ENCODE peak calls at places on chromosomes 16 and 17, in four cellular contexts. D is lower leg skin, B is bronchial epithelial cell, X is OCI-LY7. N is an unnamed sample.

GRCh38 chr16:13014516-13014915 is 113.1 kb downstream of the SHISA9 start:
- DNase-seq in D (no peak), X (no peak), B (no peak), N (no peak)

GRCh38 chr17:51848451-51848850 is 310.1 kb downstream of the CA10 start:
- DNase-seq in X (no peak), B (peak; percentile 27), D (no peak), N (no peak)

GRCh38 chr16:76926595-76926994 is 264.4 kb upstream of the MON1B start:
- DNase-seq in X (no peak), B (no peak), D (no peak), N (no peak)

GRCh38 chr16:55528974-55529373 is 20.1 kb downstream of the LPCAT2 start:
- DNase-seq in D (no peak), X (no peak), B (no peak), N (no peak)

GRCh38 chr17:77746901-77747620 is 211.4 kb upstream of the TNRC6C start:
- DNase-seq in D (no peak), B (no peak), X (no peak), N (no peak)

GRCh38 chr17:73231363-73231762 is 30.3 kb downstream of the CPSF4L start:
- DNase-seq in B (no peak), D (no peak), X (peak; percentile 30), N (no peak)

GRCh38 chr17:76051071-76051467 is 21.2 kb downstream of the SRP68 start:
- DNase-seq in B (peak; percentile 78), D (no peak), X (no peak), N (no peak)

GRCh38 chr16:85202631-85203461 is 90.6 kb upstream of the CIBAR2 start:
- DNase-seq in X (no peak), B (no peak), D (peak; percentile 64), N (peak; percentile 93)

GRCh38 chr17:76793775-76794174 is 55.9 kb downstream of the MFSD11 start:
- DNase-seq in X (peak; percentile 77), B (peak; percentile 30), D (no peak), N (no peak)

GRCh38 chr17:44202756-44203155 is 3.1 kb upstream of the ATXN7L3 start:
- DNase-seq in D (no peak), X (no peak), B (no peak), N (no peak)

GRCh38 chr17:44206825-44207155 is 7.1 kb upstream of the ATXN7L3 start:
- DNase-seq in B (no peak), D (no peak), X (no peak), N (no peak)

GRCh38 chr17:44204453-44204882 is 4.8 kb upstream of the ATXN7L3 start:
- DNase-seq in B (peak; percentile 61), D (no peak), X (no peak), N (no peak)

GRCh38 chr17:44205962-44206824 is 6.5 kb upstream of the ATXN7L3 start:
- DNase-seq in D (no peak), X (no peak), B (no peak), N (no peak)

DNA sequence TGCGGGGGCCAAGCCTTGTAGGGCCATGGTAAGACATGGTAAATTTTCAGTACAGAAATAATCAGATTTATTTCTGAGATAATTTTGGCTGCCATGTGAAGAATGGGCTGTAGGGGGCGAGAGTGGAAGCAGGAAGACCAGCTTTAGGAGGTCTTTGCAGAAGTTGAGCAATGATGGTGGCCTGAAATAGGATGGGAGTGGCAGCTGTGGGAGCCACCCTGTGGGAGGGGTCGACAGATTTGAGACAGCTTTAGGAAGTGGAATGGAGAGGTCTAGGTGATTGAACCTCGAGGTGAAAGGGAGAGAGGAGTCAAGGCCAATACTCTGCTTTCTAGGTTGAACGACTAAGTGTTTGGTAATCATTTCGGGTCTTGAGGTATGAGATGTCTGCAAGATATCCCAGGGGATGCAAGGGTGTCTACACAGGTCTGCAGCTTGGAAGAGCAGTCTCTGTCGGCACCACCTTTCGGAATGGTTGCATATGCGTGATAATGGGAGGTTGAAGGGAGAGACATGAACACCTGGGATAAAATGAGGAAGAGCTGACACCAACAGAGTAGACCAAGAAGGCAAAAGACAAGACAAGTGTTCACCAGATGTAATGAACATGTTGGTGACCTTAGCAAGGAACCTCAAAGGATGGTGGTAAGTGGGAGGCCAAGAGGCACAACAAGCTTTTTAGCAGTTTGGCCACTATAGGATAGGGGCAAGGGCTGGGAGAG is 4.2 kb upstream of the ATXN7L3 start:
- DNase-seq in B (peak; percentile 37), X (peak; percentile 83), D (no peak), N (no peak)
- TF ChIP-seq CTCF in B (peak; percentile 56), X (peak; percentile 92), D (no peak), N (peak; percentile 68)

GRCh38 chr17:7842380-7842949 is 8.4 kb downstream of the KDM6B start:
- DNase-seq in D (no peak), X (peak; percentile 75), B (peak; percentile 93), N (no peak)

GRCh38 chr17:7841309-7841621 is 7.2 kb downstream of the KDM6B start:
- DNase-seq in D (no peak), B (no peak), X (no peak), N (no peak)

GRCh38 chr17:7842950-7843535 is 9.0 kb downstream of the KDM6B start:
- DNase-seq in B (peak; percentile 94), X (peak; percentile 49), D (peak; percentile 82), N (no peak)

GRCh38 chr17:7840875-7841274 is 6.9 kb downstream of the KDM6B start:
- DNase-seq in X (no peak), D (no peak), B (no peak), N (no peak)

GRCh38 chr17:7841622-7842379 is 7.8 kb downstream of the KDM6B start:
- DNase-seq in D (peak; percentile 88), X (peak; percentile 90), B (peak; percentile 79), N (no peak)
- TF ChIP-seq CTCF in D (no peak), X (peak; percentile 42), B (no peak), N (peak; percentile 11)

GRCh38 chr17:8781784-8782575 is 17.2 kb downstream of the MFSD6L start:
- DNase-seq in B (no peak), X (no peak), D (no peak), N (no peak)
- TF ChIP-seq CTCF in B (no peak), X (no peak), D (no peak), N (no peak)

GRCh38 chr17:34638526-34639260 is 59.3 kb downstream of the TMEM132E start:
- DNase-seq in B (no peak), D (no peak), X (no peak), N (no peak)
- TF ChIP-seq CTCF in B (no peak), D (no peak), X (peak; percentile 52), N (no peak)

GRCh38 chr17:13306310-13306962 is 288.6 kb upstream of the ELAC2 start:
- DNase-seq in X (peak; percentile 21), B (peak; percentile 23), D (no peak), N (peak; percentile 25)
- TF ChIP-seq CTCF in X (peak; percentile 73), B (no peak), D (no peak), N (peak; percentile 54)

GRCh38 chr17:29043539-29044165 is 711 bp downstream of the PIPOX start:
- DNase-seq in B (no peak), X (no peak), D (no peak), N (no peak)

GRCh38 chr17:29041091-29041490 is 1.9 kb upstream of the PIPOX start:
- DNase-seq in B (no peak), X (no peak), D (no peak), N (no peak)

GRCh38 chr17:29045026-29045425 is 2.1 kb downstream of the PIPOX start:
- DNase-seq in B (no peak), D (no peak), X (no peak), N (no peak)

GRCh38 chr17:29042026-29042678 is 789 bp upstream of the PIPOX start:
- DNase-seq in B (no peak), D (no peak), X (no peak), N (no peak)

GRCh38 chr17:29042679-29043538 is at the start of gene PIPOX:
- DNase-seq in D (no peak), X (peak; percentile 54), B (peak; percentile 11), N (no peak)
- TF ChIP-seq CTCF in D (no peak), X (no peak), B (no peak), N (no peak)